ENCODE peak calls at places on chromosome 2, in four cellular contexts. Y is activated naive CD4-positive, alpha-beta T cell; X is HCEC 1CT; C is activated T-cell treated with anti-CD3 and anti-CD28 coated beads for 1 hour. D is an unnamed sample.

GRCh38 chr2:42383855-42384530 is 23.0 kb upstream of the COX7A2L start:
- DNase-seq in X (no peak), Y (no peak), C (no peak), D (no peak)

GRCh38 chr2:155722290-155722689 is 610.2 kb downstream of the NR4A2 start:
- DNase-seq in X (no peak), Y (no peak), C (no peak), D (no peak)

GRCh38 chr2:71823526-71823925 is 324.1 kb downstream of the CYP26B1 start:
- DNase-seq in X (no peak), Y (no peak), C (no peak), D (no peak)

GRCh38 chr2:65292461-65293127 is 65.0 kb downstream of the ACTR2 start:
- DNase-seq in C (no peak), X (no peak), Y (no peak), D (no peak)

GRCh38 chr2:85276571-85277121 is 51.1 kb downstream of the TGOLN2 start:
- DNase-seq in X (no peak), Y (no peak), C (no peak), D (no peak)

GRCh38 chr2:236862961-236863728 is 222.5 kb upstream of the COPS8 start:
- DNase-seq in C (no peak), X (no peak), Y (no peak), D (no peak)

GRCh38 chr2:86341470-86341869 is 4.0 kb upstream of the REEP1 start:
- DNase-seq in Y (no peak), X (no peak), C (no peak), D (no peak)

GRCh38 chr2:235569837-235570236 is 76.0 kb downstream of the AGAP1 start:
- DNase-seq in Y (no peak), X (no peak), C (no peak), D (no peak)

GRCh38 chr2:198314559-198315153 is 510.3 kb downstream of the PLCL1 start:
- DNase-seq in X (peak), C (no peak), Y (no peak), D (no peak)

GRCh38 chr2:76080154-76080553 is 369.4 kb upstream of the GCFC2 start:
- DNase-seq in Y (no peak), X (no peak), C (no peak), D (no peak)

GRCh38 chr2:191869178-191869577 is 22.3 kb upstream of the CAVIN2 start:
- DNase-seq in C (no peak), X (peak), Y (no peak), D (no peak)

GRCh38 chr2:215878476-215879063 is 134.8 kb downstream of the MREG start:
- DNase-seq in X (peak), C (no peak), Y (no peak), D (no peak)

GRCh38 chr2:23698116-23698732 is 228.7 kb downstream of the ATAD2B start:
- DNase-seq in C (no peak), Y (no peak), X (no peak), D (no peak)

GRCh38 chr2:127428815-127429109 is 10.5 kb downstream of the PROC start:
- DNase-seq in Y (no peak), X (no peak), C (no peak), D (no peak)